ENCODE peak calls at places on chromosomes 7 and 10, in seven cellular contexts. One of them, this sample, is unnamed.

GRCh38 chr7:49398730-49399129 is 374.7 kb upstream of the VWC2 start:
- DNase-seq in GM12865: peak
- DNase-seq in mucosa of descending colon: no peak
- DNase-seq in glutamatergic neuron: no peak
- DNase-seq in progenitor cell of endocrine pancreas: no peak
- DNase-seq in hepatocyte: no peak
- DNase-seq in H9: no peak
- DNase-seq in this sample: no peak

GRCh38 chr7:43856996-43857395 is 12.3 kb downstream of the MRPS24 start:
- DNase-seq in H9: no peak
- DNase-seq in hepatocyte: no peak
- DNase-seq in glutamatergic neuron: no peak
- DNase-seq in progenitor cell of endocrine pancreas: no peak
- DNase-seq in GM12865: no peak
- DNase-seq in mucosa of descending colon: no peak
- DNase-seq in this sample: no peak

GRCh38 chr7:138001529-138002095 is at the start of gene CREB3L2:
- DNase-seq in glutamatergic neuron: peak
- DNase-seq in mucosa of descending colon: peak
- DNase-seq in hepatocyte: peak
- DNase-seq in progenitor cell of endocrine pancreas: peak
- DNase-seq in GM12865: peak
- DNase-seq in H9: peak
- DNase-seq in this sample: peak

GRCh38 chr7:123615344-123615743 is 13.7 kb downstream of the ASB15 start:
- DNase-seq in mucosa of descending colon: no peak
- DNase-seq in GM12865: no peak
- DNase-seq in glutamatergic neuron: no peak
- DNase-seq in progenitor cell of endocrine pancreas: no peak
- DNase-seq in hepatocyte: peak
- DNase-seq in H9: no peak
- DNase-seq in this sample: no peak

GRCh38 chr7:102122026-102122425 is 164.6 kb upstream of the SH2B2 start:
- DNase-seq in mucosa of descending colon: no peak
- DNase-seq in GM12865: peak
- DNase-seq in hepatocyte: peak
- DNase-seq in H9: no peak
- DNase-seq in glutamatergic neuron: no peak
- DNase-seq in progenitor cell of endocrine pancreas: no peak
- DNase-seq in this sample: no peak

GRCh38 chr7:156493942-156494341 is 146.6 kb upstream of the RNF32 start:
- DNase-seq in glutamatergic neuron: no peak
- DNase-seq in progenitor cell of endocrine pancreas: no peak
- DNase-seq in mucosa of descending colon: no peak
- DNase-seq in hepatocyte: no peak
- DNase-seq in H9: no peak
- DNase-seq in GM12865: no peak
- DNase-seq in this sample: no peak

GRCh38 chr7:55112056-55112455 is 93.2 kb downstream of the EGFR start:
- DNase-seq in glutamatergic neuron: no peak
- DNase-seq in H9: no peak
- DNase-seq in progenitor cell of endocrine pancreas: no peak
- DNase-seq in hepatocyte: no peak
- DNase-seq in mucosa of descending colon: no peak
- DNase-seq in GM12865: no peak
- DNase-seq in this sample: no peak

GRCh38 chr7:47525066-47525623 is 56.8 kb downstream of the TNS3 start:
- DNase-seq in mucosa of descending colon: peak
- DNase-seq in progenitor cell of endocrine pancreas: no peak
- DNase-seq in glutamatergic neuron: no peak
- DNase-seq in hepatocyte: no peak
- DNase-seq in H9: no peak
- DNase-seq in GM12865: no peak
- DNase-seq in this sample: no peak

GRCh38 chr10:75575940-75576339 is 144.5 kb downstream of the LRMDA start:
- DNase-seq in progenitor cell of endocrine pancreas: no peak
- DNase-seq in GM12865: no peak
- DNase-seq in hepatocyte: no peak
- DNase-seq in mucosa of descending colon: no peak
- DNase-seq in H9: no peak
- DNase-seq in glutamatergic neuron: no peak
- DNase-seq in this sample: no peak

GRCh38 chr10:1036341-1036791 is 10.7 kb upstream of the IDI2 start:
- DNase-seq in glutamatergic neuron: no peak
- DNase-seq in mucosa of descending colon: no peak
- DNase-seq in progenitor cell of endocrine pancreas: no peak
- DNase-seq in H9: no peak
- DNase-seq in hepatocyte: peak
- DNase-seq in GM12865: peak
- DNase-seq in this sample: no peak

GRCh38 chr10:101107771-101108170 is 23.3 kb upstream of the TLX1 start:
- DNase-seq in H9: no peak
- DNase-seq in progenitor cell of endocrine pancreas: no peak
- DNase-seq in hepatocyte: no peak
- DNase-seq in glutamatergic neuron: no peak
- DNase-seq in mucosa of descending colon: no peak
- DNase-seq in GM12865: no peak
- DNase-seq in this sample: no peak

GRCh38 chr10:77442790-77443189 is 194.8 kb downstream of the KCNMA1 start:
- DNase-seq in hepatocyte: no peak
- DNase-seq in glutamatergic neuron: no peak
- DNase-seq in GM12865: no peak
- DNase-seq in mucosa of descending colon: no peak
- DNase-seq in H9: no peak
- DNase-seq in progenitor cell of endocrine pancreas: no peak
- DNase-seq in this sample: no peak

DNA sequence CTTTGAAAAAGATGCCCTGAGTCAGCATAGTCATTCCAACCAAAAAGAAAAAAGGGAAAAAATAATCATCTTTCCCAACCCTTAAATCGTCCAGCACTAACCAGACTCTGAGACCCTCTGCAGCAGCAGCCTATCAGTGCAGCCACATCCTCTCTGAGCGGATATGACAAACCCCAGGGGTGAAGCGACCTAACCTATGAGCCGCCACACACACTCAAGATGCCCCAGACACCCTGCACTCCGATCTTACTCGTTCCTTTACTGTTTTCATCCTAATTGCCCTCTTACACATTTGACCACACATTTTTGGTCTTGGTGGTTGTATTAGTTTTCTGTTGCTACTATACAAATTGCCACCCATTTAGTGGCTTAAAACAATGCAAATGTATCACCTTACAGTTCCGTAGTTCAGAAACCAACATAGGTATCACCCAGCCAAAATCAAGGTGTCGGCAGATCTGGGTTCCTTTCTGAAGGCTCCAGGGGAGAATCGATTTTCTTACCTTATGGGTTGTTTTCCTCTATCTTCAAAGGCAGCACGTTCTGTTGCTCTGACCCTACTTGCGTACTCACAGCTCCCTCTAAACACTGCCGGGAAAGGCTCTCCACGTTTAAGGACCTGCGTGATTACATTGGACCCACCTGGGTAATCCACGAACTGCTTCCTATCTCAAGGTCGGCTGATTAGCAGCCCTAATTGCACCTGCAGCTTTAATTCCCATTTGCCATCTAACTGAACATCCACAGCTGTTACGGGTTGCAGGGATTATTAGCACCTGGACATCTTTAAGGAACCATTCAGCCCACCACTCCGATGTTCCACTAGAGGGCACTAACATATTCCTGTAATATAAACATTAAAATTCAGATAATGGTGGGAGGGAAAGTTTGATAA is 37.3 kb upstream of the PRSS1 start:
- DNase-seq in H9: no peak
- DNase-seq in GM12865: peak
- DNase-seq in progenitor cell of endocrine pancreas: no peak
- DNase-seq in glutamatergic neuron: no peak
- DNase-seq in mucosa of descending colon: no peak
- DNase-seq in hepatocyte: peak
- DNase-seq in this sample: no peak
- TF ChIP-seq CTCF in H9: peak
- TF ChIP-seq CTCF in GM12865: peak
- TF ChIP-seq CTCF in progenitor cell of endocrine pancreas: peak
- TF ChIP-seq CTCF in glutamatergic neuron: peak
- TF ChIP-seq CTCF in mucosa of descending colon: no peak
- TF ChIP-seq CTCF in hepatocyte: peak
- TF ChIP-seq CTCF in this sample: peak

DNA sequence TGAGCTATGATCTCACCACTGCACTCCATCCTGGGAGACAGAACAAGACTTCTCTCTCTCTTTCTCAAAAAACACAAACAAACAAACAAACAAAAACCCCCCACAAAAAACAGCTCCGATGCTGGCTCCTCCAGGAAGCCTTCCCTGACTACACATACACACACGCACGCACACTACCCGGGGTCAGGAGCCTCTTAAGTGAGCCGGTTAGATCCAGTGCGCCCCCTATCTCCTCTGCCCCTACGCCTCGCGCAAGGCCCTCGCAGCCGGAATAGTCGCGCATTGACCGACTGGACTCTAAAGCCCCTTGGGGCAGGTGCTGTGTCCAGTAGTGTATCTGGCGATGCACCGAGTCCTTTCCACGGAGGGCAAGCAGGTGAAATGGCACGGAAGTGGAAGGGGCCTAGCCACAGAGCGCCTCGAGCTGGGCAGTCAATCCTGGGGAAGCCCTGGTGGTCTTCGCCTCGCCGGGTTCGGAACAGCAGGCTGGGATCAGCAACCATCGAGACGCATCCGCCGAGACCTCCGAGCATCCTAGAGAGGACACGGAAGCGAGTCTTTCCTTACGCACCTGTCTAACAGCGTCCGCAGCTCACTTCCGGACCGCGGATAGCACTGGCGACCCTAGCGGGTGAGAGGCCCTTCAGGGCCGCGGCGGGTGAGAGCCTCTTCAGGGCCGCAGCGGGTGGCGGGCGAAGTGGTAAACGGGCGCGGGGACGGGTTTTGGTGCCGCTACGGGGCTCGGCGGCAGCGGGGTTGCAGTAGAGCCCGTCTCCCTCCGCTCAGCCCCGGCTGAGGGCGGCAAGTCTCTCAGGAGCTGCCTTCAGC is at the start of gene ZSCAN25:
- DNase-seq in hepatocyte: peak
- DNase-seq in mucosa of descending colon: peak
- DNase-seq in progenitor cell of endocrine pancreas: peak
- DNase-seq in GM12865: peak
- DNase-seq in H9: peak
- DNase-seq in glutamatergic neuron: peak
- DNase-seq in this sample: peak
- TF ChIP-seq CTCF in hepatocyte: peak
- TF ChIP-seq CTCF in mucosa of descending colon: no peak
- TF ChIP-seq CTCF in progenitor cell of endocrine pancreas: peak
- TF ChIP-seq CTCF in GM12865: peak
- TF ChIP-seq CTCF in H9: peak
- TF ChIP-seq CTCF in glutamatergic neuron: peak
- TF ChIP-seq CTCF in this sample: no peak

DNA sequence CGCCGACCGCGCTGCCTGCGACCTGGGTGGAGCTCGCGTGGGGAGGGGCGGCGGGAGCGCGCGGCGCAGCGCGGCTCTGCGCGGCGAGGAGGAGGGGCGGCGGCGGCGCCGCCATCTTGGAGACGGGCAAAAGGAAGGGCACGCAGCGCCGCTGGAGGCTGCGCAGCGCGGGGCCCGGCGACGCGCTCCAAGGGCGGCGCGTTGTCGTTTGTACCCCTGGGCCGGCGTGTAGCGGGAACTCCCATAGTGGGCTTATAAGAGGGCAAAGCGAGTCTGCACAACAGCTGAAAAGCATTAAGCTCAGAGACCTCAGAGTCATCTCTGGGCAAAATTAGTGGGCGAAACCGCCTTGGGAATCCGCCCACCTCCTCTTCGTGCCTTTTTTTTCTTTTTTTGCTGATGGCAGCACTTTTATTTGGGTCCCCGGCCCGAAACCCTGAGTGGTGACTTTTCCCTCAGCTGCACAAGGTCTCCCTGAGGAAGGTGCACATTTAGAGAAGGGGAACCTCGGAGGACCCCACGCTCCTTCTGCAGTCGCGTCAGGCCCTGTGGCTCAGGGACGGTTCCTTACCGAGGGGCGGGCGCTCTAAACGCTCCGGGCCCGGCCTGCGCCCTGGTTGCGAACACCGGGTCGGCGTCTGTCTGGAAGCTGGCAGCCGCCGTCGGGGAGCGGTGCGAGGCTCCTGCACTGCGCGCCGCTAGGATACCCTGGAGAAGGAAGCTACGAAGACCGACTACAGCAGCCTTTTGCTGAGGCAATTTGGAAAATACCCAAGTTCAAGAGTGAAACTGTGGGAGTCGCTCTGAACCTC is 423 bp upstream of the MCMBP start:
- DNase-seq in mucosa of descending colon: peak
- DNase-seq in GM12865: peak
- DNase-seq in hepatocyte: peak
- DNase-seq in glutamatergic neuron: peak
- DNase-seq in H9: peak
- DNase-seq in progenitor cell of endocrine pancreas: peak
- DNase-seq in this sample: peak
- TF ChIP-seq CTCF in mucosa of descending colon: no peak
- TF ChIP-seq CTCF in GM12865: no peak
- TF ChIP-seq CTCF in hepatocyte: no peak
- TF ChIP-seq CTCF in glutamatergic neuron: no peak
- TF ChIP-seq CTCF in H9: no peak
- TF ChIP-seq CTCF in progenitor cell of endocrine pancreas: no peak
- TF ChIP-seq CTCF in this sample: no peak

GRCh38 chr7:103989200-103989784 is at the start of gene RELN:
- DNase-seq in hepatocyte: peak
- DNase-seq in progenitor cell of endocrine pancreas: no peak
- DNase-seq in mucosa of descending colon: no peak
- DNase-seq in H9: peak
- DNase-seq in glutamatergic neuron: peak
- DNase-seq in GM12865: no peak
- DNase-seq in this sample: peak

GRCh38 chr7:103990991-103991390 is 1.5 kb upstream of the RELN start:
- DNase-seq in mucosa of descending colon: no peak
- DNase-seq in GM12865: no peak
- DNase-seq in hepatocyte: no peak
- DNase-seq in progenitor cell of endocrine pancreas: no peak
- DNase-seq in glutamatergic neuron: no peak
- DNase-seq in H9: no peak
- DNase-seq in this sample: no peak

GRCh38 chr7:103993551-103993950 is 4.1 kb upstream of the RELN start:
- DNase-seq in GM12865: no peak
- DNase-seq in mucosa of descending colon: no peak
- DNase-seq in progenitor cell of endocrine pancreas: no peak
- DNase-seq in hepatocyte: no peak
- DNase-seq in glutamatergic neuron: no peak
- DNase-seq in H9: no peak
- DNase-seq in this sample: no peak

GRCh38 chr7:103989785-103990775 is 622 bp upstream of the RELN start:
- DNase-seq in H9: peak
- DNase-seq in progenitor cell of endocrine pancreas: peak
- DNase-seq in hepatocyte: peak
- DNase-seq in GM12865: peak
- DNase-seq in mucosa of descending colon: peak
- DNase-seq in glutamatergic neuron: peak
- DNase-seq in this sample: peak

DNA sequence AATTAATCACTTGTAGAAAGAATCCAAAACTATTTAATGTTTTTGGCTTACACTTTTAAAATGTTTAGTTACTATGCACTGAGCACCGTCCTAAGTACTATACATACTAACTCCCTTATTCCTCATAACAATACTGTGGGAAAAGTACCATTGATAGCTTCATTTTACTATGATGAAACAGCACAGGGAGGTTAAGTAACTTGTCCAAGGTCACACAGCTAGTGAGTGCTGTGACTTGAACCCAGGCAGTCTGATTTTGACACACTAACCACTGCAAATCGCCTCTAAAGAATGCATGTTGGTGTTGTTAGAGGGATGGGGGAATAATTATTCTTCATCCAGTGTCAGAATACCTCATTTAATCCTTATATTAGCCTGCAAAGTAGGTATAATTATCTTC is 1.9 kb upstream of the RELN start:
- DNase-seq in hepatocyte: no peak
- DNase-seq in glutamatergic neuron: no peak
- DNase-seq in mucosa of descending colon: no peak
- DNase-seq in H9: no peak
- DNase-seq in progenitor cell of endocrine pancreas: no peak
- DNase-seq in GM12865: no peak
- DNase-seq in this sample: no peak
- TF ChIP-seq CTCF in hepatocyte: no peak
- TF ChIP-seq CTCF in glutamatergic neuron: no peak
- TF ChIP-seq CTCF in mucosa of descending colon: no peak
- TF ChIP-seq CTCF in H9: no peak
- TF ChIP-seq CTCF in progenitor cell of endocrine pancreas: no peak
- TF ChIP-seq CTCF in GM12865: no peak
- TF ChIP-seq CTCF in this sample: no peak